ENCODE peak calls at places on chromosome 5, in eight cellular contexts. U, Y, F, E, P, B, V and D are unnamed samples.

GRCh38 chr5:139282195-139282557 is 11.4 kb upstream of the MATR3 start:
- DNase-seq in U (no peak), E (no peak), Y (no peak), P (peak; percentile 55), F (no peak), B (no peak), V (peak; percentile 51), D (no peak)

GRCh38 chr5:112630246-112631009 is 107.3 kb upstream of the APC start:
- DNase-seq in E (no peak), Y (no peak), F (no peak), P (peak; percentile 2), U (no peak), B (no peak), V (peak; percentile 8), D (no peak)

GRCh38 chr5:150612905-150613670 is 27.4 kb upstream of the SYNPO start:
- DNase-seq in B (no peak), V (no peak), P (no peak), Y (peak; percentile 69), U (no peak), E (no peak), F (peak; percentile 70), D (peak; percentile 35)

GRCh38 chr5:109390188-109390587 is 19.6 kb downstream of the PJA2 start:
- DNase-seq in B (no peak), P (no peak), Y (no peak), V (no peak), F (no peak), U (no peak), E (no peak), D (no peak)

GRCh38 chr5:150077996-150078801 is 8.2 kb downstream of the CSF1R start:
- DNase-seq in Y (no peak), F (no peak), U (peak; percentile 16), E (no peak), V (no peak), P (no peak), B (no peak), D (no peak)

GRCh38 chr5:178234753-178235599 is 2.4 kb upstream of the PHYKPL start:
- DNase-seq in U (no peak), Y (peak; percentile 62), P (peak; percentile 41), F (peak; percentile 83), E (no peak), V (peak; percentile 76), B (peak; percentile 75), D (peak; percentile 71)

GRCh38 chr5:179908528-179908927 is 831 bp upstream of the TBC1D9B start:
- DNase-seq in B (no peak), E (no peak), P (no peak), F (peak; percentile 56), V (peak; percentile 13), U (no peak), Y (no peak), D (no peak)

GRCh38 chr5:74212336-74212735 is 428.2 kb downstream of the ENC1 start:
- DNase-seq in F (no peak), B (no peak), E (no peak), U (peak; percentile 55), V (peak; percentile 44), Y (no peak), P (peak; percentile 30), D (no peak)

GRCh38 chr5:73796164-73797141 is 170.5 kb downstream of the ARHGEF28 start:
- DNase-seq in V (peak; percentile 96), B (no peak), F (peak; percentile 66), Y (peak; percentile 65), U (no peak), E (no peak), P (peak; percentile 98), D (peak; percentile 45)

GRCh38 chr5:144395704-144396103 is 225.0 kb downstream of the KCTD16 start:
- DNase-seq in P (no peak), F (no peak), B (no peak), E (no peak), V (no peak), U (no peak), Y (no peak), D (peak; percentile 31)

GRCh38 chr5:168404366-168404765 is 81.9 kb upstream of the RARS1 start:
- DNase-seq in Y (no peak), E (peak; percentile 40), V (peak; percentile 86), P (peak; percentile 92), B (no peak), F (no peak), U (no peak), D (no peak)

GRCh38 chr5:179623906-179624741 is 653 bp upstream of the HNRNPH1 start:
- DNase-seq in V (peak; percentile 93), U (no peak), E (peak; percentile 36), Y (peak; percentile 60), F (peak; percentile 67), P (peak; percentile 85), B (no peak), D (no peak)

GRCh38 chr5:156402387-156402921 is 75.5 kb downstream of the SGCD start:
- DNase-seq in P (no peak), F (no peak), U (no peak), B (no peak), Y (no peak), E (no peak), V (no peak), D (no peak)

GRCh38 chr5:150192462-150192861 is 2.6 kb downstream of the SLC6A7 start:
- DNase-seq in Y (no peak), V (no peak), E (no peak), B (no peak), F (no peak), U (no peak), P (no peak), D (no peak)

GRCh38 chr5:10578292-10578663 is 14.4 kb downstream of the ANKRD33B start:
- DNase-seq in E (no peak), U (no peak), V (no peak), B (no peak), Y (no peak), P (no peak), F (no peak), D (no peak)
- H3K4me1 ChIP-seq in E (no peaks in the 10 kb centered on the region), U (no peaks in the 10 kb centered on the region), V (peaks cover 10% of the 10 kb centered on the region), B (peaks cover 5% of the 10 kb centered on the region), Y (no peaks in the 10 kb centered on the region), P (peaks cover 10% of the 10 kb centered on the region), F (no peaks in the 10 kb centered on the region), D (peaks cover 7% of the 10 kb centered on the region)

GRCh38 chr5:159103086-159103485 is 3.4 kb upstream of the EBF1 start:
- DNase-seq in U (no peak), E (no peak), V (no peak), P (no peak), F (no peak), Y (no peak), B (no peak), D (no peak)
- H3K4me1 ChIP-seq in U (no peaks in the 10 kb centered on the region), E (no peaks in the 10 kb centered on the region), V (peaks cover 14% of the 10 kb centered on the region), P (no peaks in the 10 kb centered on the region), F (no peaks in the 10 kb centered on the region), Y (peaks cover 11% of the 10 kb centered on the region), B (peaks cover 33% of the 10 kb centered on the region), D (peaks cover 23% of the 10 kb centered on the region)

GRCh38 chr5:151779531-151780125 is 7.9 kb downstream of the G3BP1 start:
- DNase-seq in F (no peak), B (no peak), U (no peak), P (no peak), Y (no peak), E (no peak), V (no peak), D (no peak)
- H3K4me1 ChIP-seq in F (no peaks in the 10 kb centered on the region), B (peaks cover 54% of the 10 kb centered on the region), U (peaks cover 52% of the 10 kb centered on the region), P (peaks cover 4% of the 10 kb centered on the region), Y (peaks cover 13% of the 10 kb centered on the region), E (no peaks in the 10 kb centered on the region), V (peaks cover 32% of the 10 kb centered on the region), D (peaks cover 76% of the 10 kb centered on the region)

DNA sequence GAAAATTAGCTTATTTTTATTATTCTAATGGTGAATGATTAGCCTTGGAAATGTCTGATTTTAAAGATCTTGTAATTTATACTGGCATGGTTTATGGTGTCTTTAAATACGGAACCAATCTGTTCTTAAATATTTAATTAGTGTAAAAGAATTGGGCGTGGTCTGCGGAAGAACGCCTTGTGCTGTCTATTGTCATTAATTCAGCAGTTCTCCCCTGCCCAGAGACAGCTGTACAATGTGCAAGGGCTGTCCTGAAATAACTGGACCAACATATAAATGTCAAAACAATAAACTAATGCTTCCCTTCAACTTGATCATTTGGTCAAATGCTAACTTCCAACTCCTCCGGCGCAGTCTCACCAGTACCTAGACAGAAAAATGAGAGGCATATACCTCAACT is 124.3 kb downstream of the CCDC192 start:
- DNase-seq in F (no peak), B (no peak), P (no peak), E (no peak), V (no peak), U (no peak), Y (no peak), D (no peak)
- H3K4me1 ChIP-seq in F (no peaks in the 10 kb centered on the region), B (peaks cover 11% of the 10 kb centered on the region), P (no peaks in the 10 kb centered on the region), E (no peaks in the 10 kb centered on the region), V (peaks cover 6% of the 10 kb centered on the region), U (no peaks in the 10 kb centered on the region), Y (peaks cover 4% of the 10 kb centered on the region), D (no peaks in the 10 kb centered on the region)

GRCh38 chr5:171391996-171392577 is 4.4 kb downstream of the NPM1 start:
- DNase-seq in Y (no peak), V (no peak), E (no peak), B (no peak), F (no peak), U (no peak), P (no peak), D (no peak)
- H3K4me1 ChIP-seq in Y (peaks cover 10% of the 10 kb centered on the region), V (peaks cover 29% of the 10 kb centered on the region), E (no peaks in the 10 kb centered on the region), B (peaks cover 22% of the 10 kb centered on the region), F (no peaks in the 10 kb centered on the region), U (peaks cover 34% of the 10 kb centered on the region), P (no peaks in the 10 kb centered on the region), D (peaks cover 22% of the 10 kb centered on the region)

GRCh38 chr5:14212838-14213237 is 69.7 kb downstream of the TRIO start:
- DNase-seq in P (no peak), U (no peak), B (no peak), F (no peak), V (no peak), Y (no peak), E (no peak), D (no peak)

GRCh38 chr5:14215901-14216300 is 72.8 kb downstream of the TRIO start:
- DNase-seq in E (no peak), V (no peak), U (no peak), P (no peak), Y (no peak), B (no peak), F (no peak), D (no peak)

GRCh38 chr5:14211818-14212799 is 69.0 kb downstream of the TRIO start:
- DNase-seq in U (no peak), F (no peak), Y (no peak), P (no peak), B (no peak), E (no peak), V (no peak), D (no peak)

GRCh38 chr5:14213253-14213652 is 70.1 kb downstream of the TRIO start:
- DNase-seq in E (no peak), P (peak; percentile 46), Y (no peak), B (no peak), F (no peak), V (peak; percentile 67), U (no peak), D (no peak)

DNA sequence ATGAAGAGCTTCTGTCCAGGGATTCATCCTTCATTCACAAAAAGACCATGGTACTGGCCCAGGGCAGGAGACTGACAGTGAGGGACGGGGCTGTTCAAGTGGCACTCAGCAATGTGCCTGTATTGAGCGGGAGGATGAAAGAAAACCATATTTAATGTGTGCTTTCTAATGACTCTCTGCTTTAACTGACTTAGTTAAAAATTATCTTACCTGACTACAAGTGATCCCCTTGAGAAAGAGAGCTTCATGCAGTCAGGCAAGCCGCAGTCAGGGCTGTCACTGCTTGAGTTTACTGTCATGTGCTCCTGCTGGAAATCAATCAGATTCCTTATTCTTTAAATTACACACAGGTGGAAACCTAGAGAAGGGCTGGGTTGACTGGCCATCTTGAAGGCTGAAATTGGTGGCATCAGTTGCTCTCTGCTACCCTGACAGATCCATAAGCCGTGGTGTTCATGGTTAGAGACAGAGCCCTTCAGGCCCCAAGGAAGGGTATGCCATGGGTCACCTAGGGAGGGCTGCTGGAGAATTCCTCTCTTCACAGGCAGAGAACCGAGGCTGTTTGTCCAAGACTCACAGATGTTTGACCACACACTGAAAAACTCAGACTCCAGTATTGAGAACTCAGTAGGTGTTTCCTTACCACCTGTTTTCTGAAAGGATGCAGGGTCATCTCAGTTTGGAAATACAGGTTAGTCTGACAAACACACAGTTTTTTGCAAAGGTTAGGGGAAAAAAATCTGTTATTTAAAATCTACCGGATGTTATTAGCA is 70.9 kb downstream of the TRIO start:
- DNase-seq in P (no peak), Y (no peak), F (no peak), B (no peak), U (no peak), E (no peak), V (no peak), D (no peak)
- H3K4me1 ChIP-seq in P (peaks cover 54% of the 10 kb centered on the region), Y (peaks cover 26% of the 10 kb centered on the region), F (peaks cover 9% of the 10 kb centered on the region), B (peaks cover 68% of the 10 kb centered on the region), U (peaks cover 24% of the 10 kb centered on the region), E (no peaks in the 10 kb centered on the region), V (peaks cover 94% of the 10 kb centered on the region), D (peaks cover 32% of the 10 kb centered on the region)